ENCODE peak calls at places on chromosome 5, in six cellular contexts. A is activated CD8-positive, alpha-beta memory T cell treated with anti-CD3 and anti-CD28 coated beads for 48 hours; W is EL; H is iPS-NIHi11; N is NCI-H1105 treated with DMSO at 0.1 percent for 48 hours; K is ureter. V is an unnamed sample.

GRCh38 chr5:172952034-172952511 is 7.2 kb upstream of the RPL26L1 start:
- DNase-seq in A (no peak), K (no peak), N (no peak), W (peak), H (no peak), V (peak)

GRCh38 chr5:107501965-107502691 is 168.6 kb downstream of the EFNA5 start:
- DNase-seq in H (no peak), A (no peak), W (peak), K (no peak), N (no peak), V (no peak)

GRCh38 chr5:12357596-12357995 is 453.4 kb upstream of the CTNND2 start:
- DNase-seq in W (no peak), N (no peak), H (no peak), A (no peak), K (no peak), V (no peak)

GRCh38 chr5:170867825-170868224 is 6.0 kb downstream of the RANBP17 start:
- DNase-seq in H (no peak), K (no peak), N (no peak), W (no peak), A (no peak), V (no peak)

GRCh38 chr5:77138981-77139380 is 51.9 kb upstream of the ZBED3 start:
- DNase-seq in K (no peak), A (no peak), W (no peak), H (peak), N (no peak), V (peak)

GRCh38 chr5:168925160-168925559 is 346.0 kb upstream of the PANK3 start:
- DNase-seq in N (no peak), W (no peak), A (no peak), K (no peak), H (no peak), V (no peak)

GRCh38 chr5:148827723-148828122 is 1.3 kb downstream of the ADRB2 start:
- DNase-seq in H (no peak), W (peak), A (no peak), K (no peak), N (no peak), V (no peak)

GRCh38 chr5:44807269-44807668 is 1.5 kb upstream of the MRPS30 start:
- DNase-seq in A (no peak), H (no peak), W (no peak), N (no peak), K (no peak), V (no peak)

GRCh38 chr5:43165323-43165722 is 26.7 kb upstream of the NIM1K start:
- DNase-seq in A (no peak), W (no peak), K (no peak), H (no peak), N (no peak), V (no peak)

GRCh38 chr5:80299601-80300000 is 20.2 kb upstream of the SPZ1 start:
- DNase-seq in W (no peak), N (no peak), A (no peak), K (no peak), H (no peak), V (no peak)

GRCh38 chr5:169656125-169656990 is 19.3 kb downstream of the DOCK2 start:
- DNase-seq in W (no peak), K (no peak), N (no peak), A (no peak), H (no peak), V (no peak)

GRCh38 chr5:132487841-132488555 is 2.6 kb downstream of the IRF1 start:
- DNase-seq in H (no peak), W (no peak), A (no peak), K (peak), N (no peak), V (no peak)

GRCh38 chr5:74589204-74590056 is 51.1 kb downstream of the ENC1 start:
- DNase-seq in W (no peak), A (no peak), K (no peak), N (no peak), H (no peak), V (no peak)

GRCh38 chr5:53302524-53302923 is 177.9 kb upstream of the FST start:
- DNase-seq in W (peak), A (no peak), H (no peak), K (no peak), N (no peak), V (peak)

GRCh38 chr5:179841621-179842020 is 17.0 kb downstream of the MRNIP start:
- DNase-seq in A (no peak), H (no peak), W (no peak), K (no peak), N (no peak), V (peak)

GRCh38 chr5:9387879-9388278 is 158.0 kb downstream of the SEMA5A start:
- DNase-seq in N (no peak), K (no peak), A (no peak), W (no peak), H (no peak), V (peak)

GRCh38 chr5:9105851-9106250 is 440.0 kb downstream of the SEMA5A start:
- DNase-seq in K (no peak), H (no peak), A (no peak), W (peak), N (no peak), V (no peak)

GRCh38 chr5:82639393-82640144 is 361.4 kb upstream of the RPS23 start:
- DNase-seq in H (no peak), K (no peak), W (no peak), A (no peak), N (no peak), V (peak)

GRCh38 chr5:8456846-8457186 is 587.9 kb downstream of the MTRR start:
- DNase-seq in W (no peak), A (no peak), N (no peak), K (no peak), H (no peak), V (no peak)

GRCh38 chr5:132877938-132878337 is 4.5 kb downstream of the LEAP2 start:
- DNase-seq in A (no peak), W (peak), H (no peak), N (peak), K (peak), V (no peak)

GRCh38 chr5:137231535-137231934 is 267.6 kb downstream of the SPOCK1 start:
- DNase-seq in K (no peak), A (no peak), H (no peak), N (peak), W (peak), V (no peak)

GRCh38 chr5:176647870-176648466 is 684 bp downstream of the TSPAN17 start:
- DNase-seq in K (peak), N (peak), W (peak), A (no peak), H (peak), V (peak)

GRCh38 chr5:78269088-78269703 is 25.3 kb downstream of the AP3B1 start:
- DNase-seq in N (peak), A (no peak), K (no peak), W (no peak), H (peak), V (no peak)

GRCh38 chr5:92652735-92653134 is 928.3 kb downstream of the NR2F1-AS1 start:
- DNase-seq in H (no peak), N (no peak), K (no peak), A (no peak), W (peak), V (no peak)

GRCh38 chr5:105752801-105753200 is 1917.9 kb downstream of the EFNA5 start:
- DNase-seq in H (no peak), W (no peak), K (no peak), N (no peak), A (no peak), V (no peak)

GRCh38 chr5:167720676-167721260 is 570.7 kb upstream of the WWC1 start:
- DNase-seq in N (no peak), K (no peak), H (no peak), W (peak), A (no peak), V (no peak)

GRCh38 chr5:138615461-138615860 is 40.3 kb upstream of the HSPA9 start:
- DNase-seq in N (no peak), A (no peak), W (no peak), H (no peak), K (no peak), V (no peak)

GRCh38 chr5:112390327-112390726 is 28.8 kb downstream of the EPB41L4A start:
- DNase-seq in W (no peak), H (no peak), K (peak), A (no peak), N (no peak), V (no peak)

V was measured in osteoblast.